ENCODE peak calls at places on chromosomes 6 and 20, in nine cellular contexts. E is BE2C; Q is fibroblast of lung; N is brain microvascular endothelial cell; V is neural crest cell; O is fibroblast of the conjunctiva; X is T1000; M is stimulated activated CD8-positive, alpha-beta memory T cell treated with anti-CD3 and anti-CD28 coated beads, Interleukin-12 subunit alpha, Interleukin-12 subunit beta, amount 100 ng/mL, for 1 hour; F is NCI-H1092. U is an unnamed sample.

GRCh38 chr20:12715371-12715770 is 293.4 kb upstream of the SPTLC3 start:
- DNase-seq in E (no peak), Q (no peak), N (no peak), V (no peak), O (no peak), X (no peak), M (no peak), F (no peak), U (no peak)

GRCh38 chr6:144283781-144284473 is 1.2 kb upstream of the UTRN start:
- DNase-seq in E (no peak), Q (peak; percentile 57), N (peak; percentile 20), V (no peak), O (no peak), X (no peak), M (no peak), F (no peak), U (no peak)

GRCh38 chr6:4615891-4616290 is 160.3 kb upstream of the CDYL start:
- DNase-seq in E (no peak), Q (peak; percentile 92), N (no peak), V (no peak), O (no peak), X (no peak), M (no peak), F (no peak), U (no peak)

GRCh38 chr6:109349419-109349987 is 32.8 kb downstream of the CD164 start:
- DNase-seq in E (peak; percentile 21), Q (peak; percentile 83), N (peak; percentile 52), V (no peak), O (peak; percentile 40), X (no peak), M (no peak), F (peak; percentile 69), U (no peak)

GRCh38 chr20:56974499-56975250 is 291.8 kb downstream of the BMP7 start:
- DNase-seq in E (peak; percentile 46), Q (peak; percentile 45), N (peak; percentile 63), V (peak; percentile 70), O (peak; percentile 45), X (no peak), M (no peak), F (peak; percentile 8), U (no peak)

GRCh38 chr6:44111434-44112417 is 15.5 kb downstream of the MRPL14 start:
- DNase-seq in E (no peak), Q (no peak), N (no peak), V (no peak), O (no peak), X (no peak), M (no peak), F (no peak), U (no peak)

GRCh38 chr20:62386383-62387218 is at the start of gene RPS21:
- DNase-seq in E (peak; percentile 96), Q (peak; percentile 89), N (peak; percentile 80), V (peak; percentile 83), O (peak; percentile 69), X (peak; percentile 67), M (peak; percentile 89), F (peak; percentile 89), U (peak; percentile 90)

GRCh38 chr6:92784235-92784634 is 635.1 kb downstream of the EPHA7 start:
- DNase-seq in E (no peak), Q (no peak), N (no peak), V (no peak), O (no peak), X (no peak), M (no peak), F (no peak), U (no peak)

GRCh38 chr6:160945516-160946177 is 45.9 kb upstream of the MAP3K4 start:
- DNase-seq in E (no peak), Q (no peak), N (no peak), V (no peak), O (no peak), X (no peak), M (no peak), F (no peak), U (no peak)

GRCh38 chr6:111631018-111631417 is 25.3 kb upstream of the TRAF3IP2 start:
- DNase-seq in E (no peak), Q (no peak), N (no peak), V (no peak), O (no peak), X (no peak), M (no peak), F (no peak), U (no peak)

GRCh38 chr6:113744886-113745285 is 112.3 kb upstream of the MARCKS start:
- DNase-seq in E (no peak), Q (no peak), N (no peak), V (no peak), O (peak; percentile 21), X (no peak), M (no peak), F (no peak), U (no peak)

GRCh38 chr6:136607204-136607931 is 57.1 kb upstream of the MAP7 start:
- DNase-seq in E (no peak), Q (peak; percentile 37), N (no peak), V (no peak), O (no peak), X (no peak), M (no peak), F (no peak), U (no peak)

GRCh38 chr6:133288662-133289061 is 47.5 kb downstream of the EYA4 start:
- DNase-seq in E (no peak), Q (no peak), N (no peak), V (no peak), O (no peak), X (no peak), M (no peak), F (no peak), U (no peak)

GRCh38 chr20:25672659-25673058 is 24.0 kb downstream of the ZNF337 start:
- DNase-seq in E (no peak), Q (no peak), N (no peak), V (no peak), O (no peak), X (no peak), M (no peak), F (no peak), U (no peak)

GRCh38 chr6:13457577-13457976 is 29.8 kb downstream of the GFOD1 start:
- DNase-seq in E (no peak), Q (peak; percentile 76), N (no peak), V (no peak), O (no peak), X (no peak), M (no peak), F (no peak), U (no peak)

GRCh38 chr6:3884007-3884745 is 35.0 kb downstream of the FAM50B start:
- DNase-seq in E (no peak), Q (peak; percentile 49), N (peak; percentile 47), V (no peak), O (peak; percentile 26), X (no peak), M (no peak), F (no peak), U (no peak)

GRCh38 chr6:128806274-128806673 is 76.7 kb upstream of the LAMA2 start:
- DNase-seq in E (no peak), Q (peak; percentile 46), N (no peak), V (no peak), O (no peak), X (no peak), M (no peak), F (no peak), U (no peak)

GRCh38 chr6:98823845-98824162 is 10.6 kb upstream of the POU3F2 start:
- DNase-seq in E (no peak), Q (no peak), N (no peak), V (no peak), O (no peak), X (no peak), M (no peak), F (no peak), U (no peak)

GRCh38 chr6:43283905-43284304 is 14.2 kb upstream of the SLC22A7 start:
- DNase-seq in E (no peak), Q (no peak), N (no peak), V (no peak), O (no peak), X (no peak), M (no peak), F (no peak), U (no peak)

GRCh38 chr6:105798057-105798456 is 288.1 kb upstream of the PRDM1 start:
- DNase-seq in E (no peak), Q (peak; percentile 92), N (peak; percentile 14), V (no peak), O (peak; percentile 86), X (peak; percentile 36), M (no peak), F (no peak), U (no peak)

GRCh38 chr20:51402201-51402600 is 140.3 kb downstream of the NFATC2 start:
- DNase-seq in E (no peak), Q (peak; percentile 67), N (no peak), V (no peak), O (no peak), X (no peak), M (peak; percentile 28), F (no peak), U (peak; percentile 31)

GRCh38 chr6:119966484-119966883 is 616.9 kb upstream of the MAN1A1 start:
- DNase-seq in E (peak; percentile 27), Q (no peak), N (no peak), V (no peak), O (no peak), X (no peak), M (no peak), F (no peak), U (no peak)

GRCh38 chr20:18164356-18164755 is 26.7 kb downstream of the KAT14 start:
- DNase-seq in E (no peak), Q (no peak), N (peak; percentile 1), V (no peak), O (no peak), X (no peak), M (no peak), F (no peak), U (no peak)

GRCh38 chr6:27553123-27553904 is 80.4 kb upstream of the ZNF184 start:
- DNase-seq in E (peak; percentile 73), Q (peak; percentile 38), N (peak; percentile 82), V (peak; percentile 48), O (peak; percentile 49), X (no peak), M (no peak), F (no peak), U (no peak)

GRCh38 chr6:19413323-19413722 is 423.8 kb upstream of the ID4 start:
- DNase-seq in E (no peak), Q (peak; percentile 76), N (peak; percentile 28), V (no peak), O (no peak), X (no peak), M (no peak), F (no peak), U (no peak)

GRCh38 chr6:154619183-154619582 is 108.7 kb upstream of the CNKSR3 start:
- DNase-seq in E (no peak), Q (no peak), N (no peak), V (no peak), O (no peak), X (no peak), M (no peak), F (peak; percentile 35), U (no peak)

GRCh38 chr20:2762578-2763131 is 37.8 kb downstream of the CPXM1 start:
- DNase-seq in E (no peak), Q (no peak), N (no peak), V (no peak), O (no peak), X (no peak), M (no peak), F (no peak), U (no peak)

GRCh38 chr6:25960689-25961088 is 1.9 kb upstream of the TRIM38 start:
- DNase-seq in E (no peak), Q (no peak), N (no peak), V (no peak), O (no peak), X (no peak), M (no peak), F (no peak), U (no peak)

GRCh38 chr6:135902756-135903331 is 51.3 kb downstream of the PDE7B start:
- DNase-seq in E (no peak), Q (peak; percentile 38), N (no peak), V (no peak), O (no peak), X (no peak), M (no peak), F (no peak), U (no peak)

GRCh38 chr6:108619431-108620197 is 58.9 kb downstream of the FOXO3 start:
- DNase-seq in E (no peak), Q (no peak), N (no peak), V (no peak), O (no peak), X (no peak), M (no peak), F (no peak), U (no peak)

GRCh38 chr20:19397676-19398075 is 185.2 kb downstream of the SLC24A3 start:
- DNase-seq in E (no peak), Q (no peak), N (no peak), V (no peak), O (no peak), X (no peak), M (no peak), F (no peak), U (no peak)